ENCODE peak calls at places on chromosomes 1 and 21, in four cellular contexts. Q, X, U and W are unnamed samples.

GRCh38 chr1:100358210-100358609 is 5.9 kb downstream of the CDC14A start:
- DNase-seq in Q (peak), X (peak), U (peak), W (no peak)

GRCh38 chr1:181149326-181150000 is 61.0 kb downstream of the IER5 start:
- DNase-seq in Q (no peak), X (no peak), U (no peak), W (no peak)

GRCh38 chr1:231159963-231160761 is 1.7 kb upstream of the TRIM67 start:
- DNase-seq in Q (no peak), X (no peak), U (no peak), W (no peak)

GRCh38 chr1:3775498-3776230 is 3.1 kb downstream of the SMIM1 start:
- DNase-seq in Q (peak), X (peak), U (peak), W (peak)

GRCh38 chr1:33866286-33866685 is 2.4 kb downstream of the HMGB4 start:
- DNase-seq in Q (no peak), X (no peak), U (peak), W (no peak)

GRCh38 chr1:151942882-151943281 is 33.6 kb upstream of the THEM4 start:
- DNase-seq in Q (no peak), X (no peak), U (no peak), W (no peak)

GRCh38 chr1:79353224-79353623 is 346.7 kb upstream of the ADGRL4 start:
- DNase-seq in Q (peak), X (peak), U (peak), W (peak)

GRCh38 chr1:3998086-3998485 is 98.0 kb upstream of the C1orf174 start:
- DNase-seq in Q (no peak), X (no peak), U (no peak), W (peak)

GRCh38 chr1:202659974-202660373 is 50.3 kb downstream of the SYT2 start:
- DNase-seq in Q (no peak), X (no peak), U (no peak), W (no peak)

GRCh38 chr1:161200421-161200991 is 1.7 kb upstream of the ADAMTS4 start:
- DNase-seq in Q (no peak), X (no peak), U (no peak), W (no peak)

GRCh38 chr1:40267767-40268187 is 9.7 kb downstream of the ZMPSTE24 start:
- DNase-seq in Q (peak), X (peak), U (peak), W (peak)

GRCh38 chr1:189693140-189693539 is 784.5 kb downstream of the BRINP3 start:
- DNase-seq in Q (peak), X (peak), U (no peak), W (no peak)

GRCh38 chr21:31941694-31942093 is 68.9 kb downstream of the HUNK start:
- DNase-seq in Q (no peak), X (no peak), U (no peak), W (no peak)

GRCh38 chr1:16378443-16378842 is 11.4 kb downstream of the SZRD1 start:
- DNase-seq in Q (no peak), X (no peak), U (no peak), W (no peak)

GRCh38 chr1:168213349-168213748 is 12.5 kb upstream of the SFT2D2 start:
- DNase-seq in Q (no peak), X (no peak), U (no peak), W (no peak)

GRCh38 chr1:29218223-29218622 is 12.5 kb downstream of the MECR start:
- DNase-seq in Q (no peak), X (no peak), U (peak), W (no peak)

GRCh38 chr21:45787371-45787770 is 143.8 kb downstream of the PCBP3 start:
- DNase-seq in Q (no peak), X (no peak), U (no peak), W (no peak)

GRCh38 chr21:29704719-29705118 is 235.1 kb downstream of the GRIK1 start:
- DNase-seq in Q (peak), X (no peak), U (peak), W (no peak)

GRCh38 chr1:42170779-42171621 is 6.5 kb upstream of the GUCA2A start:
- DNase-seq in Q (no peak), X (no peak), U (no peak), W (no peak)

GRCh38 chr1:230321741-230322420 is 104.3 kb downstream of the PGBD5 start:
- DNase-seq in Q (no peak), X (no peak), U (no peak), W (no peak)

GRCh38 chr1:242184955-242185354 is 186.1 kb upstream of the MAP1LC3C start:
- DNase-seq in Q (no peak), X (no peak), U (no peak), W (no peak)

GRCh38 chr1:101253976-101254660 is 17.3 kb downstream of the S1PR1 start:
- DNase-seq in Q (no peak), X (peak), U (peak), W (peak)

GRCh38 chr21:20443558-20444155 is 554.6 kb upstream of the NCAM2 start:
- DNase-seq in Q (no peak), X (peak), U (no peak), W (no peak)

GRCh38 chr1:18657436-18658179 is 27.0 kb downstream of the PAX7 start:
- DNase-seq in Q (no peak), X (no peak), U (no peak), W (no peak)

GRCh38 chr1:203276916-203277535 is 28.3 kb upstream of the BTG2 start:
- DNase-seq in Q (no peak), X (no peak), U (no peak), W (no peak)

GRCh38 chr1:106435269-106435668 is 621.2 kb upstream of the PRMT6 start:
- DNase-seq in Q (no peak), X (peak), U (no peak), W (no peak)

GRCh38 chr1:24727490-24728214 is 17.6 kb upstream of the CLIC4 start:
- DNase-seq in Q (peak), X (no peak), U (peak), W (peak)

GRCh38 chr1:24721533-24721932 is 23.7 kb upstream of the CLIC4 start:
- DNase-seq in Q (no peak), X (no peak), U (no peak), W (no peak)

GRCh38 chr1:24726741-24727140 is 18.5 kb upstream of the CLIC4 start:
- DNase-seq in Q (no peak), X (no peak), U (no peak), W (no peak)

GRCh38 chr1:24725209-24725651 is 20.0 kb upstream of the CLIC4 start:
- DNase-seq in Q (no peak), X (peak), U (peak), W (no peak)

GRCh38 chr1:24724345-24725208 is 20.7 kb upstream of the CLIC4 start:
- DNase-seq in Q (peak), X (peak), U (peak), W (peak)
- H3K9ac ChIP-seq in Q (no peak), X (peak), U (no peak), W (no peak)

GRCh38 chr21:41784456-41785102 is 17.7 kb upstream of the RIPK4 start:
- DNase-seq in Q (no peak), X (no peak), U (no peak), W (no peak)

GRCh38 chr21:41783476-41784150 is 16.8 kb upstream of the RIPK4 start:
- DNase-seq in Q (no peak), X (peak), U (peak), W (peak)

GRCh38 chr21:41781047-41781405 is 14.2 kb upstream of the RIPK4 start:
- DNase-seq in Q (no peak), X (no peak), U (no peak), W (no peak)

GRCh38 chr21:41786521-41786987 is 19.7 kb upstream of the RIPK4 start:
- DNase-seq in Q (no peak), X (peak), U (peak), W (peak)
- H3K4me2 ChIP-seq in Q (no peak), X (peak), U (peak), W (peak)

GRCh38 chr1:98049370-98050115 is 128.7 kb upstream of the DPYD start:
- DNase-seq in Q (peak), X (no peak), U (peak), W (no peak)
- TF ChIP-seq EZH2 in Q (no peak), X (no peak), U (no peak), W (no peak)

GRCh38 chr1:183879477-183879876 is 74.6 kb downstream of the RGL1 start:
- DNase-seq in Q (no peak), X (no peak), U (peak), W (no peak)

GRCh38 chr1:183879966-183880365 is 75.0 kb downstream of the RGL1 start:
- DNase-seq in Q (no peak), X (no peak), U (no peak), W (no peak)

GRCh38 chr1:183883629-183884028 is 78.7 kb downstream of the RGL1 start:
- DNase-seq in Q (no peak), X (no peak), U (peak), W (no peak)

GRCh38 chr1:183882328-183883167 is 77.6 kb downstream of the RGL1 start:
- DNase-seq in Q (no peak), X (peak), U (no peak), W (no peak)

DNA sequence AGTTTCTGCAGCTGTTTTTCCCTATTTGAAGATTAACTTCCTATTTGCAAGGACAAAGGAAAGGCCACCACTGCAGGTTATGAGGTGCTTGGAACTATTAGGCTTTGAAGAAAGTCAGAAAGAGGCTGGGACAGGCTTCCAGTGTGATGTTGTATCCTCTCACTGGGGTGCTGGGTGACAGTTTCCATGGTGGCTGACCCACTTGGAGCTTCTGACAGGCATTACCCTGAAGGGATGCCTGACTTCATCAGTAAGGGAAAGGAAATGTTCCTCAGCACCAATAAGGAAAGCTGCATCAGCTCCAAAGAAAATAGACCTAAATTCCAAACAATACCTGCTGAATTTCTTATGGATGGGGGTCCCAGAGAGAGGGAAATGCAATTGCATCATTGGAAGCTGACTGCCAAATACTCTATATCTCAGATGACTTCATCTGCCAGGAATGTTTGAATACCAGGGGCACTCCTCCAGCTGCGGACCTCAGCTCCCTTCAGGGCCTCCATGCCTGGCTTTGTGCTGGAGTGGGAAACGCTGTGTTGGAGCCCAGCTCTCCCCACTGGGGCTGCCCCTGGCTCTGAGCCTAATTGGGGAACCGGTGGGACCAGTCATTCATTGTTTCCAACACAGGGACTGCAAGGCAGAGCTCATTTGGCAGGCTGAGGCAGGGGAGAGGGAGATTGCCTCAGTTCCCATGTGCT is 76.6 kb downstream of the RGL1 start:
- DNase-seq in Q (peak), X (peak), U (peak), W (peak)
- H3K9ac ChIP-seq in Q (no peak), X (no peak), U (no peak), W (no peak)